ENCODE peak calls at places on chromosomes 1 and 21, in nine cellular contexts. N is epithelial cell of esophagus, U is GM20000, P is left lung, J is DND-41, R is tibial artery, Y is RWPE1, F is GM06990, Q is GM12864. I is an unnamed sample.

GRCh38 chr1:184190626-184191025 is 139.1 kb downstream of the TSEN15 start:
- DNase-seq in N (no peak), U (no peak), P (no peak), J (no peak), R (no peak), Y (no peak), F (no peak), Q (no peak), I (no peak)

GRCh38 chr1:214549604-214550338 is 1.6 kb downstream of the PTPN14 start:
- DNase-seq in N (peak; percentile 44), U (no peak), P (no peak), J (no peak), R (no peak), Y (no peak), F (no peak), Q (no peak), I (no peak)

GRCh38 chr1:219174672-219175564 is 1.2 kb downstream of the LYPLAL1 start:
- DNase-seq in N (peak; percentile 70), U (peak; percentile 19), P (peak; percentile 30), J (peak; percentile 44), R (peak; percentile 60), Y (peak; percentile 41), F (peak; percentile 61), Q (no peak), I (peak; percentile 53)

GRCh38 chr1:3249846-3250501 is 181.0 kb downstream of the PRDM16 start:
- DNase-seq in N (no peak), U (no peak), P (no peak), J (no peak), R (no peak), Y (no peak), F (no peak), Q (no peak), I (no peak)

GRCh38 chr21:45366931-45367401 is 38.0 kb upstream of the COL18A1 start:
- DNase-seq in N (no peak), U (no peak), P (no peak), J (no peak), R (peak; percentile 96), Y (no peak), F (no peak), Q (no peak), I (no peak)

GRCh38 chr1:158830904-158831507 is at the start of gene MNDA:
- DNase-seq in N (no peak), U (peak; percentile 51), P (no peak), J (no peak), R (no peak), Y (no peak), F (peak; percentile 67), Q (peak; percentile 81), I (no peak)

GRCh38 chr1:30043256-30043655 is 680.1 kb downstream of the MATN1 start:
- DNase-seq in N (no peak), U (no peak), P (no peak), J (no peak), R (peak; percentile 15), Y (no peak), F (no peak), Q (no peak), I (no peak)

GRCh38 chr1:33745942-33746341 is 117.9 kb upstream of the HMGB4 start:
- DNase-seq in N (no peak), U (no peak), P (no peak), J (no peak), R (no peak), Y (no peak), F (no peak), Q (no peak), I (no peak)

GRCh38 chr1:204961765-204962419 is 81.1 kb upstream of the CNTN2 start:
- DNase-seq in N (no peak), U (no peak), P (no peak), J (no peak), R (no peak), Y (no peak), F (no peak), Q (no peak), I (no peak)

GRCh38 chr1:236920270-236920894 is 83.9 kb downstream of the MT1HL1 start:
- DNase-seq in N (no peak), U (no peak), P (no peak), J (no peak), R (no peak), Y (no peak), F (no peak), Q (no peak), I (no peak)

GRCh38 chr1:45767035-45767434 is 16.6 kb upstream of the IPP start:
- DNase-seq in N (no peak), U (no peak), P (no peak), J (no peak), R (no peak), Y (no peak), F (no peak), Q (no peak), I (no peak)

GRCh38 chr1:188599313-188599712 is 1770.6 kb downstream of the PLA2G4A start:
- DNase-seq in N (no peak), U (no peak), P (no peak), J (no peak), R (no peak), Y (no peak), F (no peak), Q (no peak), I (no peak)

GRCh38 chr1:4796161-4796998 is 142.0 kb downstream of the AJAP1 start:
- DNase-seq in N (no peak), U (peak; percentile 67), P (no peak), J (no peak), R (no peak), Y (no peak), F (peak; percentile 32), Q (peak; percentile 85), I (no peak)

GRCh38 chr21:34845521-34846213 is 176.9 kb downstream of the CLIC6 start:
- DNase-seq in N (peak; percentile 89), U (peak; percentile 73), P (peak; percentile 72), J (no peak), R (no peak), Y (peak; percentile 72), F (peak; percentile 58), Q (peak; percentile 67), I (peak; percentile 80)

GRCh38 chr1:181142096-181143043 is 53.9 kb downstream of the IER5 start:
- DNase-seq in N (peak; percentile 87), U (peak; percentile 79), P (peak; percentile 88), J (peak; percentile 91), R (peak; percentile 89), Y (peak; percentile 87), F (peak; percentile 88), Q (no peak), I (peak; percentile 95)

GRCh38 chr1:215044151-215044550 is 38.4 kb upstream of the KCNK2 start:
- DNase-seq in N (no peak), U (no peak), P (no peak), J (no peak), R (no peak), Y (no peak), F (no peak), Q (no peak), I (no peak)

GRCh38 chr1:14826172-14826636 is 227.7 kb downstream of the KAZN start:
- DNase-seq in N (no peak), U (no peak), P (peak; percentile 41), J (no peak), R (no peak), Y (no peak), F (no peak), Q (no peak), I (no peak)

DNA sequence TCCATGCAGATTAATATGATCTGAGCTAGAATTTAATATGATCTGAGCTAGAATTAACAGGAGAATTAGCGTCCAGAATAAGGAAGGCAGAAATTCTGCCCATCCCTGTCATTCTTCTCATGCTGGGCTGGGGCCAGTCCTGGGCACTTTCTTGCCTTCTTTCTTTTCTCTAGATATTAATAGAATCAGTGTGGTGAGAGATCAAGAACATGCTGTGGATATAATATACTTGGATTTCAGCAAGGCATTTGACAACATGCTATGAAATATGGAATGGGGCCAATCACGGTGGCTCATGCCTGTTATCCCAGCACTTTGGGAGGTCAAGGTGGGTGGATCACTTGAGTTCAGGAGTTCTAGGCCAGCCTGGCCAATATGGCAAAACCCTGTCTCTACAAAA is 18.1 kb downstream of the UBIAD1 start:
- DNase-seq in N (no peak), U (no peak), P (no peak), J (no peak), R (no peak), Y (no peak), F (no peak), Q (no peak), I (no peak)
- TF ChIP-seq CTCF in N (no peak), U (no peak), P (no peak), J (no peak), R (no peak), Y (no peak), F (no peak), Q (no peak), I (no peak)

DNA sequence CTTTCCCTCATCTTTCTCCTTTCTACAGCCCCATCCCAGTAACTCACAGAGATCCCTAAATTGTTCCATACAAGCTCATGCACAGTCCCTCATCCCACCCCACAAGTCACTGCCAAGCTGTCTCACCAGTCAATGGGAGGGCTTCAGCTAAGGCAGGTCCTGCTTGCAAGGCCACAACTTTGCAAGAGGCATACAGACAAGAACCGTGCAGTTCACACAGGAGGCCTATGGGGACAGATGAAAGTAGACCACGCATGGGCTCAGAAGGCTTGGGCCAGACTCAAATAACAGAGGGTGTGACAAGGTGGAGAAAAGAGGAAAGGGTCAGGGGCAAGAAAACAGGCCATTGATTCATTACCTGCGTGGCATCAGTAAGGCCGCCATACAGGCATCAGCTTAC is 15.1 kb downstream of the RGS8 start:
- DNase-seq in N (no peak), U (no peak), P (no peak), J (no peak), R (no peak), Y (no peak), F (no peak), Q (no peak), I (no peak)
- TF ChIP-seq CTCF in N (no peak), U (no peak), P (no peak), J (no peak), R (no peak), Y (no peak), F (no peak), Q (no peak), I (no peak)

GRCh38 chr1:110606784-110607662 is 865 bp upstream of the KCNA2 start:
- DNase-seq in N (no peak), U (peak; percentile 55), P (no peak), J (no peak), R (no peak), Y (no peak), F (peak; percentile 17), Q (no peak), I (peak; percentile 31)
- TF ChIP-seq CTCF in N (no peak), U (no peak), P (no peak), J (no peak), R (no peak), Y (no peak), F (peak; percentile 1), Q (no peak), I (no peak)

GRCh38 chr1:117150316-117150715 is 28.8 kb upstream of the TRIM45 start:
- DNase-seq in N (no peak), U (no peak), P (no peak), J (no peak), R (no peak), Y (no peak), F (no peak), Q (no peak), I (no peak)
- TF ChIP-seq CTCF in N (peak; percentile 29), U (no peak), P (no peak), J (no peak), R (no peak), Y (no peak), F (no peak), Q (no peak), I (no peak)